ENCODE peak calls at places on chromosomes 3 and 15, in ten cellular contexts. One of them, this sample, is unnamed.

GRCh38 chr3:169382309-169382708 is 281.2 kb downstream of the MECOM start:
- DNase-seq in stimulated activated CD8-positive, alpha-beta memory T cell treated with anti-CD3 and anti-CD28 coated beads, Interleukin-2, amount 100 ng/mL, for 48 hours: no peak
- DNase-seq in hepatocyte: no peak
- DNase-seq in transverse colon: no peak
- DNase-seq in NK-92 treated with Interleukin-12 subunit alpha and Interleukin-12 subunit beta, amount 100 ng/mL, for 24 hours: no peak
- DNase-seq in neuronal stem cell: no peak
- DNase-seq in cardiac muscle cell: no peak
- DNase-seq in NCI-H1092 treated with DMSO at 0.1 percent for 48 hours: no peak
- DNase-seq in activated T-cell treated with anti-CD3 and anti-CD28 coated beads for 48 hours: no peak
- DNase-seq in kidney glomerular epithelial cell: no peak
- DNase-seq in this sample: no peak

GRCh38 chr15:27844018-27844666 is 255.0 kb downstream of the OCA2 start:
- DNase-seq in NCI-H1092 treated with DMSO at 0.1 percent for 48 hours: no peak
- DNase-seq in kidney glomerular epithelial cell: no peak
- DNase-seq in hepatocyte: no peak
- DNase-seq in cardiac muscle cell: peak
- DNase-seq in activated T-cell treated with anti-CD3 and anti-CD28 coated beads for 48 hours: no peak
- DNase-seq in transverse colon: no peak
- DNase-seq in NK-92 treated with Interleukin-12 subunit alpha and Interleukin-12 subunit beta, amount 100 ng/mL, for 24 hours: no peak
- DNase-seq in neuronal stem cell: no peak
- DNase-seq in stimulated activated CD8-positive, alpha-beta memory T cell treated with anti-CD3 and anti-CD28 coated beads, Interleukin-2, amount 100 ng/mL, for 48 hours: no peak
- DNase-seq in this sample: no peak

GRCh38 chr15:29294732-29295131 is 25.1 kb upstream of the NSMCE3 start:
- DNase-seq in hepatocyte: no peak
- DNase-seq in cardiac muscle cell: no peak
- DNase-seq in stimulated activated CD8-positive, alpha-beta memory T cell treated with anti-CD3 and anti-CD28 coated beads, Interleukin-2, amount 100 ng/mL, for 48 hours: no peak
- DNase-seq in NCI-H1092 treated with DMSO at 0.1 percent for 48 hours: no peak
- DNase-seq in activated T-cell treated with anti-CD3 and anti-CD28 coated beads for 48 hours: no peak
- DNase-seq in NK-92 treated with Interleukin-12 subunit alpha and Interleukin-12 subunit beta, amount 100 ng/mL, for 24 hours: no peak
- DNase-seq in neuronal stem cell: no peak
- DNase-seq in transverse colon: no peak
- DNase-seq in kidney glomerular epithelial cell: no peak
- DNase-seq in this sample: no peak

GRCh38 chr3:15903776-15904720 is 106.3 kb upstream of the ANKRD28 start:
- DNase-seq in hepatocyte: no peak
- DNase-seq in stimulated activated CD8-positive, alpha-beta memory T cell treated with anti-CD3 and anti-CD28 coated beads, Interleukin-2, amount 100 ng/mL, for 48 hours: no peak
- DNase-seq in activated T-cell treated with anti-CD3 and anti-CD28 coated beads for 48 hours: no peak
- DNase-seq in transverse colon: no peak
- DNase-seq in cardiac muscle cell: no peak
- DNase-seq in neuronal stem cell: no peak
- DNase-seq in kidney glomerular epithelial cell: no peak
- DNase-seq in NK-92 treated with Interleukin-12 subunit alpha and Interleukin-12 subunit beta, amount 100 ng/mL, for 24 hours: no peak
- DNase-seq in NCI-H1092 treated with DMSO at 0.1 percent for 48 hours: no peak
- DNase-seq in this sample: no peak

GRCh38 chr3:179146911-179147570 is 1.1 kb upstream of the PIK3CA start:
- DNase-seq in NCI-H1092 treated with DMSO at 0.1 percent for 48 hours: peak
- DNase-seq in activated T-cell treated with anti-CD3 and anti-CD28 coated beads for 48 hours: no peak
- DNase-seq in cardiac muscle cell: peak
- DNase-seq in NK-92 treated with Interleukin-12 subunit alpha and Interleukin-12 subunit beta, amount 100 ng/mL, for 24 hours: no peak
- DNase-seq in kidney glomerular epithelial cell: peak
- DNase-seq in hepatocyte: peak
- DNase-seq in stimulated activated CD8-positive, alpha-beta memory T cell treated with anti-CD3 and anti-CD28 coated beads, Interleukin-2, amount 100 ng/mL, for 48 hours: no peak
- DNase-seq in transverse colon: peak
- DNase-seq in neuronal stem cell: peak
- DNase-seq in this sample: peak

GRCh38 chr15:27672537-27672936 is 426.6 kb downstream of the OCA2 start:
- DNase-seq in kidney glomerular epithelial cell: no peak
- DNase-seq in NCI-H1092 treated with DMSO at 0.1 percent for 48 hours: no peak
- DNase-seq in cardiac muscle cell: no peak
- DNase-seq in hepatocyte: no peak
- DNase-seq in NK-92 treated with Interleukin-12 subunit alpha and Interleukin-12 subunit beta, amount 100 ng/mL, for 24 hours: no peak
- DNase-seq in stimulated activated CD8-positive, alpha-beta memory T cell treated with anti-CD3 and anti-CD28 coated beads, Interleukin-2, amount 100 ng/mL, for 48 hours: no peak
- DNase-seq in neuronal stem cell: no peak
- DNase-seq in transverse colon: no peak
- DNase-seq in activated T-cell treated with anti-CD3 and anti-CD28 coated beads for 48 hours: no peak
- DNase-seq in this sample: no peak

GRCh38 chr3:70076394-70076793 is 76.9 kb downstream of the SAMMSON start:
- DNase-seq in stimulated activated CD8-positive, alpha-beta memory T cell treated with anti-CD3 and anti-CD28 coated beads, Interleukin-2, amount 100 ng/mL, for 48 hours: no peak
- DNase-seq in cardiac muscle cell: no peak
- DNase-seq in hepatocyte: no peak
- DNase-seq in NCI-H1092 treated with DMSO at 0.1 percent for 48 hours: no peak
- DNase-seq in activated T-cell treated with anti-CD3 and anti-CD28 coated beads for 48 hours: no peak
- DNase-seq in transverse colon: no peak
- DNase-seq in neuronal stem cell: no peak
- DNase-seq in kidney glomerular epithelial cell: no peak
- DNase-seq in NK-92 treated with Interleukin-12 subunit alpha and Interleukin-12 subunit beta, amount 100 ng/mL, for 24 hours: no peak
- DNase-seq in this sample: no peak

GRCh38 chr3:152176241-152176640 is 92.5 kb upstream of the MBNL1 start:
- DNase-seq in activated T-cell treated with anti-CD3 and anti-CD28 coated beads for 48 hours: no peak
- DNase-seq in stimulated activated CD8-positive, alpha-beta memory T cell treated with anti-CD3 and anti-CD28 coated beads, Interleukin-2, amount 100 ng/mL, for 48 hours: no peak
- DNase-seq in kidney glomerular epithelial cell: no peak
- DNase-seq in NK-92 treated with Interleukin-12 subunit alpha and Interleukin-12 subunit beta, amount 100 ng/mL, for 24 hours: no peak
- DNase-seq in transverse colon: no peak
- DNase-seq in cardiac muscle cell: peak
- DNase-seq in neuronal stem cell: no peak
- DNase-seq in hepatocyte: no peak
- DNase-seq in NCI-H1092 treated with DMSO at 0.1 percent for 48 hours: no peak
- DNase-seq in this sample: no peak

GRCh38 chr3:120025520-120025919 is 68.7 kb downstream of the GSK3B start:
- DNase-seq in neuronal stem cell: no peak
- DNase-seq in activated T-cell treated with anti-CD3 and anti-CD28 coated beads for 48 hours: no peak
- DNase-seq in cardiac muscle cell: no peak
- DNase-seq in kidney glomerular epithelial cell: no peak
- DNase-seq in NK-92 treated with Interleukin-12 subunit alpha and Interleukin-12 subunit beta, amount 100 ng/mL, for 24 hours: no peak
- DNase-seq in hepatocyte: no peak
- DNase-seq in NCI-H1092 treated with DMSO at 0.1 percent for 48 hours: no peak
- DNase-seq in stimulated activated CD8-positive, alpha-beta memory T cell treated with anti-CD3 and anti-CD28 coated beads, Interleukin-2, amount 100 ng/mL, for 48 hours: no peak
- DNase-seq in transverse colon: no peak
- DNase-seq in this sample: no peak

This sample was measured in immature natural killer cell.